ENCODE peak calls at places on chromosomes 11 and 22, in ten cellular contexts. K is left ventricle myocardium inferior, I is WERI-Rb-1, G is heart left ventricle, M is heart right ventricle, P is endothelial cell of umbilical vein, C is HepG2, D is Peyer's patch, T is AG04450, W is body of pancreas. A is an unnamed sample.

GRCh38 chr22:47775191-47775590 is 1012.7 kb downstream of the TBC1D22A start:
- DNase-seq in W (no peak), M (no peak), D (no peak), I (no peak), K (no peak), G (no peak), T (no peak), C (no peak), P (no peak), A (no peak)

GRCh38 chr11:62142921-62143320 is 19.1 kb downstream of the INCENP start:
- DNase-seq in M (no peak), K (no peak), W (no peak), T (no peak), D (peak), G (no peak), C (no peak), P (no peak), I (no peak), A (peak)

GRCh38 chr11:121391914-121392313 is 60.2 kb upstream of the SORL1 start:
- DNase-seq in K (no peak), P (no peak), I (no peak), D (no peak), G (peak), M (no peak), C (no peak), T (no peak), W (peak), A (no peak)

GRCh38 chr11:92557848-92558247 is 333.2 kb downstream of the FAT3 start:
- DNase-seq in G (no peak), I (no peak), D (no peak), K (no peak), P (no peak), M (no peak), C (no peak), W (no peak), T (no peak), A (no peak)

GRCh38 chr11:70567680-70568503 is 169.6 kb downstream of the CTTN start:
- DNase-seq in K (peak), T (no peak), G (peak), P (no peak), I (peak), W (peak), C (no peak), D (no peak), M (peak), A (no peak)

GRCh38 chr11:64233913-64234839 is at the start of gene VEGFB:
- DNase-seq in T (no peak), W (peak), C (no peak), P (peak), M (peak), G (peak), I (peak), K (peak), D (peak), A (no peak)

GRCh38 chr11:24793479-24793878 is 296.6 kb downstream of the LUZP2 start:
- DNase-seq in P (no peak), G (no peak), W (no peak), D (no peak), T (no peak), I (no peak), M (no peak), K (no peak), C (no peak), A (no peak)

GRCh38 chr22:30327864-30328345 is 1.2 kb upstream of the TBC1D10A start:
- DNase-seq in K (no peak), T (no peak), W (peak), D (no peak), M (no peak), P (no peak), G (no peak), I (peak), C (peak), A (no peak)

GRCh38 chr11:11884774-11885481 is 43.2 kb downstream of the USP47 start:
- DNase-seq in T (no peak), K (no peak), C (no peak), G (no peak), D (no peak), P (no peak), M (no peak), I (no peak), W (no peak), A (no peak)

GRCh38 chr11:65141896-65142494 is 7.7 kb upstream of the SYVN1 start:
- DNase-seq in M (no peak), P (no peak), K (no peak), G (no peak), D (no peak), W (no peak), C (no peak), I (no peak), T (no peak), A (no peak)

GRCh38 chr11:46666516-46666915 is 33.9 kb downstream of the ARHGAP1 start:
- DNase-seq in P (no peak), D (no peak), W (no peak), T (no peak), C (no peak), I (no peak), G (peak), K (peak), M (peak), A (no peak)

GRCh38 chr22:42732071-42732470 is 11.4 kb upstream of the A4GALT start:
- DNase-seq in C (no peak), W (no peak), M (no peak), K (no peak), G (no peak), T (no peak), D (no peak), I (no peak), P (no peak), A (no peak)

GRCh38 chr11:2527621-2528291 is 82.9 kb downstream of the KCNQ1 start:
- DNase-seq in C (no peak), T (no peak), G (peak), K (peak), P (no peak), M (no peak), W (no peak), I (peak), D (no peak), A (peak)

GRCh38 chr11:27100534-27100933 is 59.9 kb downstream of the BBOX1 start:
- DNase-seq in D (no peak), M (no peak), W (no peak), K (no peak), P (no peak), G (no peak), C (no peak), I (no peak), T (no peak), A (no peak)

GRCh38 chr11:70305501-70305900 is 35.0 kb downstream of the PPFIA1 start:
- DNase-seq in I (no peak), K (no peak), M (no peak), W (no peak), C (no peak), D (no peak), G (no peak), T (no peak), P (no peak), A (no peak)

GRCh38 chr22:37283393-37283937 is 1.2 kb downstream of the CYTH4 start:
- DNase-seq in P (no peak), D (peak), W (no peak), I (no peak), M (no peak), G (peak), K (no peak), C (no peak), T (no peak), A (no peak)

GRCh38 chr22:37229805-37230672 is 14.0 kb downstream of the RAC2 start:
- DNase-seq in W (peak), M (no peak), K (peak), P (no peak), G (no peak), C (no peak), D (peak), T (no peak), I (no peak), A (no peak)

GRCh38 chr11:95338430-95338991 is 107.5 kb upstream of the SESN3 start:
- DNase-seq in D (peak), M (peak), W (peak), P (peak), C (no peak), K (peak), T (no peak), G (peak), I (no peak), A (no peak)

GRCh38 chr22:44261861-44262595 is 50.7 kb downstream of the SHISAL1 start:
- DNase-seq in P (no peak), T (no peak), K (peak), C (no peak), G (peak), D (no peak), W (no peak), M (peak), I (no peak), A (peak)

GRCh38 chr22:41308054-41308453 is 6.7 kb downstream of the ZC3H7B start:
- DNase-seq in K (no peak), C (no peak), G (no peak), D (no peak), P (no peak), W (no peak), M (no peak), T (no peak), I (no peak), A (no peak)

GRCh38 chr22:30245181-30245984 is 1.2 kb downstream of the LIF start:
- DNase-seq in I (peak), K (no peak), M (no peak), D (no peak), G (no peak), C (peak), P (no peak), T (no peak), W (no peak), A (no peak)

GRCh38 chr11:34570584-34570983 is 50.3 kb upstream of the EHF start:
- DNase-seq in T (no peak), D (no peak), P (no peak), I (no peak), G (no peak), M (no peak), W (no peak), C (no peak), K (no peak), A (no peak)

GRCh38 chr11:9982796-9983579 is 311.0 kb downstream of the SBF2 start:
- DNase-seq in I (peak), P (no peak), D (no peak), T (no peak), K (no peak), C (peak), W (no peak), M (no peak), G (no peak), A (no peak)

GRCh38 chr22:50613291-50613981 is 12.8 kb downstream of the MAPK8IP2 start:
- DNase-seq in W (peak), P (no peak), C (peak), T (no peak), K (peak), I (peak), G (peak), M (peak), D (no peak), A (no peak)

GRCh38 chr11:129614256-129614944 is 201.2 kb upstream of the TMEM45B start:
- DNase-seq in I (no peak), M (no peak), D (no peak), T (no peak), K (no peak), G (no peak), P (no peak), W (no peak), C (no peak), A (no peak)

GRCh38 chr22:44807232-44807631 is 54.9 kb downstream of the ARHGAP8 start:
- DNase-seq in G (no peak), D (no peak), I (no peak), C (no peak), P (no peak), W (no peak), K (no peak), M (no peak), T (no peak), A (no peak)

GRCh38 chr11:131043251-131043650 is 127.0 kb upstream of the SNX19 start:
- DNase-seq in G (no peak), P (no peak), M (no peak), K (no peak), D (no peak), C (no peak), W (no peak), T (no peak), I (no peak), A (no peak)

GRCh38 chr11:10318527-10318802 is 13.6 kb downstream of the ADM start:
- DNase-seq in M (no peak), I (no peak), C (no peak), D (no peak), K (no peak), W (no peak), T (no peak), G (no peak), P (no peak), A (no peak)

GRCh38 chr11:90594658-90595057 is 371.8 kb upstream of the CHORDC1 start:
- DNase-seq in K (no peak), C (no peak), G (no peak), I (no peak), P (peak), W (no peak), D (no peak), M (peak), T (no peak), A (no peak)

GRCh38 chr11:121508449-121508848 is 55.7 kb upstream of the SORL1-AS1 start:
- DNase-seq in D (no peak), G (no peak), C (no peak), W (no peak), K (no peak), I (no peak), P (no peak), M (no peak), T (no peak), A (no peak)

GRCh38 chr11:12784445-12784844 is 110.2 kb downstream of the TEAD1 start:
- DNase-seq in M (no peak), P (no peak), I (no peak), D (no peak), W (no peak), K (no peak), T (peak), G (no peak), C (no peak), A (no peak)

GRCh38 chr11:65777821-65778361 is 2.9 kb downstream of the AP5B1 start:
- DNase-seq in W (no peak), T (no peak), P (no peak), M (no peak), C (no peak), I (no peak), K (no peak), G (no peak), D (no peak), A (peak)

DNA sequence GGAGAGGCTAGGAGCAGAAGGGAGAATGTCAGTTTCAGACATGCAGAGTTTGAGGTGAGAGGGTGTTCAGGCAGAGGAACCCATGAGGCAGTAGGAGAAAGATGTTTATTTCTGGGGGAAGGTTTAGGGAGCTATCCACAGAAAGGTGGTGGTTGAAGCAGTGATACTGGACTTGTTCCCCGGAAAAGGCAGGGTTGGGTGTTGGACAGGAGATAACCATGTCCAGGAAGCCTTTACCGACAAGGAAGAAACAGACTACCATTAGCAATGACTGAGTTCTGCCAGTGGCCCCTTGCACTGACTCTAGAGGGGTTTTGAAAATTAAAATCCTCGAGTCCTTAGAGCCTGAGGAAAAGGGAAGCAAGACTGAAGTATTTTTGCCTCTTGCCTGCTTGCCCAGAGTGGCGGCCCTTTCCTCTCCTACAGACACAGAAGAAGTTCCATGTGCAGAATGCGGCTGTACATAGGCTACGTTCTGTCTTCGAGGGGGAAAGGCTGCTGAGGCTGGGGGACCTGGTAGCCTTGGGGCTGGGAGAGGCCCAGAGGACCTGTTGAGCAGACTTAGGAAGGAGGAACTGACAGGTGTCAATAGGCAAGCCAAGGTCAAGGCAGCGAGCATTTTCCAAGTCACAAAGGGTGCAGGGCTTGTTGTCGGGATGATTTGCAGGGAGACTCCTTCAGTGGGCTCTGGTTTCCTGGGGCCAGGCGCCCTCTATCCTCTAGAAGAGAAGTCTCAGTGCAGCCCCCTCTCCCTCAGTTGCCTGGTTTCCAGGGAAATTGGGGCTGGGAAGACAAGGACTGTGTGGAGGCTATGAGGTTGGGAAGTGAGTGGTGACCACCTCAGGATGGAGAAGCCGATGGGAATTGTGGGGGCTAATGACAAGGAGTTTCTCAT is 146.7 kb downstream of the LDLRAD3 start:
- DNase-seq in P (no peak), G (no peak), D (no peak), K (no peak), W (no peak), I (no peak), T (no peak), M (no peak), C (no peak), A (no peak)
- TF ChIP-seq CTCF in P (no peak), G (no peak), D (no peak), K (no peak), W (no peak), I (no peak), T (peak), M (no peak), C (peak), A (no peak)

GRCh38 chr11:107017433-107018227 is 646 bp downstream of the GUCY1A2 start:
- DNase-seq in C (peak), P (peak), K (peak), T (no peak), G (peak), D (no peak), I (peak), M (peak), W (peak), A (peak)
- H3K4me3 ChIP-seq in C (peak), P (peak), K (peak), T (peak), G (peak), D (peak), I (peak), M (peak), W (peak), A (peak)

GRCh38 chr22:38766076-38766777 is 10.4 kb upstream of the SUN2 start:
- DNase-seq in G (no peak), P (peak), K (peak), C (peak), D (peak), M (no peak), W (peak), I (peak), T (no peak), A (no peak)

GRCh38 chr22:38761202-38762162 is 5.7 kb upstream of the SUN2 start:
- DNase-seq in M (no peak), K (no peak), C (no peak), T (no peak), W (no peak), I (no peak), P (no peak), D (peak), G (no peak), A (no peak)

GRCh38 chr22:38760477-38761201 is 4.8 kb upstream of the SUN2 start:
- DNase-seq in I (peak), T (no peak), C (peak), D (no peak), P (no peak), G (no peak), W (no peak), K (no peak), M (no peak), A (no peak)

GRCh38 chr22:38759005-38759404 is 3.2 kb upstream of the SUN2 start:
- DNase-seq in W (no peak), C (no peak), T (no peak), P (no peak), I (no peak), D (no peak), K (no peak), M (no peak), G (no peak), A (no peak)

DNA sequence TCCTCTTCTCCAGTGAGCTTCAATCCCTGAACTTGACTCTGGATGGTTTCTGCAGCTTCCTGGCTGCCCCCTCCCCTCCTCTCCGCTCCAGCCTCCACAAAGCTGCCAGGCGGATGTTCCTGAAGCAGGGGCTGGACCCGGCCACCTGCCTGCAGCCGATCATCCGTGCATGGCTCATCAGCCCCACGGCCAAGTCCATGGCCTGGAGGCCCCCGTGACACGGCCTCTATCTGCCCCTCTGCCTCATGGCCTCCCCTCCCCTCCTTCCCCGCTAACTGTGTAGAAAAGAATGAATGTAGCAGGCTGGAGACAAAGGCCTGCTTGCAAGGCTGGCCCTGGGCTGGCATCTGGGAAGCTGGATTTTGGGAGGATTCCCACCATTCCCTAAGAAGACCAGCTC is 6.8 kb upstream of the SUN2 start:
- DNase-seq in M (no peak), I (peak), W (no peak), C (no peak), D (no peak), P (no peak), K (no peak), T (no peak), G (no peak), A (no peak)
- H3K27ac ChIP-seq in M (no peak), I (peak), W (no peak), C (no peak), D (no peak), P (no peak), K (no peak), T (no peak), G (no peak), A (no peak)

GRCh38 chr22:38290347-38290746 is 17.5 kb upstream of the TMEM184B start:
- DNase-seq in G (no peak), I (no peak), W (no peak), D (no peak), C (no peak), K (no peak), T (no peak), P (no peak), M (no peak), A (no peak)

GRCh38 chr22:38292694-38293093 is 19.9 kb upstream of the TMEM184B start:
- DNase-seq in C (no peak), P (no peak), D (no peak), W (no peak), K (no peak), G (no peak), I (no peak), T (no peak), M (no peak), A (no peak)

GRCh38 chr22:38289583-38290082 is 16.8 kb upstream of the TMEM184B start:
- DNase-seq in I (no peak), C (no peak), K (no peak), P (no peak), M (no peak), T (no peak), D (no peak), W (no peak), G (no peak), A (no peak)

GRCh38 chr22:38294193-38294592 is 21.4 kb upstream of the TMEM184B start:
- DNase-seq in W (no peak), T (no peak), D (no peak), G (no peak), C (no peak), I (no peak), P (no peak), M (no peak), K (no peak), A (no peak)

GRCh38 chr22:38291201-38291777 is 18.5 kb upstream of the TMEM184B start:
- DNase-seq in K (no peak), P (no peak), G (peak), I (no peak), W (no peak), D (no peak), M (peak), T (no peak), C (no peak), A (no peak)
- TF ChIP-seq CTCF in K (no peak), P (peak), G (no peak), I (no peak), W (no peak), D (no peak), M (no peak), T (no peak), C (no peak), A (no peak)

DNA sequence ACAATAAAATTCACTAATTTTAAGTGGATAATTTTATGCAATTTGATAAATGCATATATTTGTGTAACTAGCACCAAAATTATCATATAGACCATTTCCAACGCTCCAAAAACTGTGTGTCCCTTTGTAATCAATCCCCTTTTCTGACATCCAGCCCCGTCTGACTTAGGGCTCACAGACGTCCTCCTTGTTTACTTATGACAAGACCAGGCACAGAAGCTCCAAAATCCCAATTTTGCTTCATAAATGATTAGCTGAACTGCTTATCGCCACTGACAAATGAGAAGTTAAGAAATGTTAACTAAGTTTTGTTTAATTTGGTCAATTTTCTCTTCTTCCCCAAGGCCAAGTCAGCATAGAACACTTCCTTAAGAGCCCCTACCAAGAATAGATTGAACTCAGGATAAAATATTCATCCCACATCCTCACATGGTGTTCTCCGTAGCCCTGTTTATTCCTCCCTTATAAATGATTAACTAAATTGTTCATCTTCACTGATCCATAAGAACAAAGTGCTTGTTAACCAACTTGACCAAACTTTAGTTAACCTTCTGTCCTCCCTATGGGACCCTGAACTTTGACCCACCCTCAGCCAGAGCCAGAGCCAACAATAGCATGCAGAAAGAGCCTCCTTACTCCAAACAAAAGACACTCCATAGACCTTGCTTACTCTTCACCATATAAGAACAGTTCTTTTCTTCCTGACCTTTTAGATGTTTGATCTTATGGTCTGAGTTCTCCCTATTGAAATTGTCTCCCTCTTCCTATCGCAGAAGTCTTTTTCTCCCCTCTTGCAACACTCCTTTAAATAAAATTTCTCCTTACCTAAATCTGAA is 30.8 kb upstream of the GLYAT start:
- DNase-seq in I (no peak), G (no peak), K (no peak), C (peak), D (no peak), M (no peak), W (no peak), T (no peak), P (no peak), A (no peak)
- H3K4me3 ChIP-seq in I (no peak), G (no peak), K (no peak), C (peak), D (no peak), M (no peak), W (no peak), T (no peak), P (no peak), A (no peak)